ENCODE peak calls at places on chromosomes 2 and 18, in five cellular contexts. Y is NCI-H1092; V is left lobe of liver; X is iris pigment epithelial cell; A is activated T-helper 1 cell treated with anti-CD3 and anti-CD28 coated beads, Interleukin-12 subunit alpha, Interleukin-12 subunit beta, Interleukin-2, Interleukin-4 antibody, amounts not matched to agents 30 ng/mL and 10 ng/mL and 1 ng/mL, durations not matched to agents 14 hours and 24 hours and 36 hours. T is an unnamed sample.

GRCh38 chr18:37532917-37533316 is 32.7 kb downstream of the CELF4 start:
- DNase-seq in Y (no peak), V (no peak), X (no peak), A (no peak), T (no peak)

GRCh38 chr2:53949457-53949856 is 21.3 kb downstream of the PSME4 start:
- DNase-seq in Y (no peak), V (no peak), X (no peak), A (no peak), T (no peak)

GRCh38 chr2:239177908-239178307 is 222.9 kb downstream of the HDAC4 start:
- DNase-seq in Y (no peak), V (peak; percentile 40), X (no peak), A (no peak), T (no peak)

GRCh38 chr2:121475811-121476571 is 54.7 kb upstream of the RNU4ATAC start:
- DNase-seq in Y (no peak), V (no peak), X (no peak), A (no peak), T (no peak)

GRCh38 chr2:106147159-106147558 is 46.9 kb downstream of the UXS1 start:
- DNase-seq in Y (no peak), V (no peak), X (peak; percentile 70), A (no peak), T (no peak)

GRCh38 chr2:43851026-43851980 is 12.5 kb downstream of the ABCG8 start:
- DNase-seq in Y (no peak), V (peak; percentile 45), X (no peak), A (no peak), T (no peak)

GRCh38 chr2:219496781-219497494 is 1.8 kb upstream of the GMPPA start:
- DNase-seq in Y (no peak), V (no peak), X (peak; percentile 40), A (no peak), T (no peak)

GRCh38 chr2:233201271-233202013 is 50.0 kb upstream of the ATG16L1 start:
- DNase-seq in Y (no peak), V (no peak), X (no peak), A (no peak), T (no peak)